ENCODE peak calls at places on chromosomes 12 and 14, in nine cellular contexts. F is IMR-90; H is CD4-positive, alpha-beta T cell; N is mammary epithelial cell; V is sigmoid colon; C is choroid plexus epithelial cell; B is hepatocyte; L is body of pancreas; K is BE2C. R is an unnamed sample.
A peak's percentile ranks its signal among the peaks of the same experiment; 100 is the strongest.

GRCh38 chr12:39314547-39314946 is 128.4 kb downstream of the KIF21A start:
- DNase-seq in B (no peak), H (no peak), N (no peak), C (no peak), L (no peak), K (no peak), F (no peak), V (no peak), R (no peak)

GRCh38 chr12:11812558-11813421 is 163.3 kb downstream of the ETV6 start:
- DNase-seq in C (peak; percentile 59), N (peak; percentile 36), L (no peak), K (peak; percentile 44), V (no peak), H (no peak), B (peak; percentile 35), F (peak; percentile 27), R (no peak)

GRCh38 chr12:54420766-54421144 is 1.7 kb upstream of the ITGA5 start:
- DNase-seq in F (no peak), K (no peak), N (no peak), B (no peak), V (peak; percentile 90), H (no peak), C (no peak), L (no peak), R (no peak)

GRCh38 chr12:103851127-103851526 is 10.1 kb upstream of the NT5DC3 start:
- DNase-seq in L (no peak), K (no peak), N (peak; percentile 67), V (no peak), F (peak; percentile 49), B (no peak), C (peak; percentile 60), H (no peak), R (no peak)

GRCh38 chr14:72708708-72709475 is 185.0 kb downstream of the DPF3 start:
- DNase-seq in K (no peak), B (peak; percentile 45), N (peak; percentile 9), L (peak; percentile 52), H (no peak), C (no peak), V (no peak), F (no peak), R (no peak)

GRCh38 chr12:47903151-47903611 is 1.6 kb downstream of the VDR start:
- DNase-seq in V (peak; percentile 63), K (no peak), L (peak; percentile 43), H (no peak), C (peak; percentile 70), B (peak; percentile 44), F (peak; percentile 76), N (peak; percentile 55), R (no peak)

GRCh38 chr14:100067971-100068959 is 3.0 kb downstream of the EVL start:
- DNase-seq in C (peak; percentile 57), V (no peak), L (peak; percentile 22), B (no peak), H (peak; percentile 82), F (peak; percentile 50), K (no peak), N (peak; percentile 79), R (no peak)

GRCh38 chr12:41635731-41636130 is 447.6 kb downstream of the PDZRN4 start:
- DNase-seq in N (no peak), B (no peak), V (no peak), C (no peak), H (no peak), K (no peak), L (no peak), F (no peak), R (no peak)

GRCh38 chr14:55146425-55146824 is 17.4 kb downstream of the LGALS3 start:
- DNase-seq in L (no peak), H (no peak), N (no peak), B (no peak), F (no peak), V (no peak), C (peak; percentile 19), K (no peak), R (no peak)

GRCh38 chr14:76810953-76811400 is 1.7 kb downstream of the ANGEL1 start:
- DNase-seq in K (peak; percentile 27), V (no peak), H (peak; percentile 8), L (peak; percentile 35), F (peak; percentile 34), N (peak; percentile 26), C (peak; percentile 54), B (peak; percentile 44), R (no peak)

GRCh38 chr12:121799175-121799841 is 4.5 kb upstream of the SETD1B start:
- DNase-seq in H (peak; percentile 51), C (peak; percentile 91), B (peak; percentile 85), V (peak; percentile 93), L (peak; percentile 70), N (peak; percentile 83), K (peak; percentile 79), F (peak; percentile 85), R (no peak)

GRCh38 chr14:56202256-56202655 is 84.0 kb downstream of the PELI2 start:
- DNase-seq in B (no peak), C (no peak), N (no peak), H (no peak), L (no peak), V (no peak), F (no peak), K (no peak), R (no peak)

GRCh38 chr14:20711275-20712069 is 22.9 kb downstream of the ANG start:
- DNase-seq in K (no peak), H (no peak), B (no peak), L (no peak), C (no peak), F (no peak), V (no peak), N (no peak), R (no peak)

GRCh38 chr14:34049769-34050168 is 98.9 kb upstream of the EGLN3 start:
- DNase-seq in L (no peak), B (no peak), F (no peak), H (no peak), N (no peak), V (no peak), K (no peak), C (no peak), R (no peak)

GRCh38 chr12:80269953-80270552 is 170.7 kb downstream of the OTOGL start:
- DNase-seq in H (no peak), V (no peak), C (peak; percentile 72), N (peak; percentile 16), K (no peak), B (peak; percentile 63), L (no peak), F (peak; percentile 60), R (no peak)

GRCh38 chr14:64478634-64479250 is 13.4 kb downstream of the AKAP5 start:
- DNase-seq in H (no peak), B (no peak), K (no peak), F (peak; percentile 37), N (peak; percentile 3), V (no peak), C (peak; percentile 55), L (no peak), R (no peak)

GRCh38 chr14:65849096-65849495 is 436.6 kb downstream of the FUT8 start:
- DNase-seq in H (no peak), N (no peak), L (no peak), F (no peak), V (no peak), B (no peak), C (no peak), K (no peak), R (no peak)

GRCh38 chr14:102930138-102930752 is 7.8 kb downstream of the AMN start:
- DNase-seq in F (no peak), B (peak; percentile 56), N (no peak), H (no peak), V (no peak), K (peak; percentile 58), L (no peak), C (no peak), R (no peak)

GRCh38 chr14:33545696-33546095 is 405.2 kb downstream of the EGLN3 start:
- DNase-seq in C (no peak), L (no peak), V (no peak), K (no peak), F (no peak), B (no peak), H (no peak), N (peak; percentile 90), R (no peak)

GRCh38 chr12:115983226-115983798 is 294.2 kb downstream of the MED13L start:
- DNase-seq in V (no peak), F (no peak), L (no peak), K (peak; percentile 53), B (no peak), C (no peak), N (no peak), H (no peak), R (no peak)
- TF ChIP-seq CTCF in V (no peak), F (peak; percentile 25), L (peak; percentile 17), K (peak; percentile 64), B (peak; percentile 22), C (peak; percentile 59), N (peak; percentile 26), H (no peak), R (no peak)

DNA sequence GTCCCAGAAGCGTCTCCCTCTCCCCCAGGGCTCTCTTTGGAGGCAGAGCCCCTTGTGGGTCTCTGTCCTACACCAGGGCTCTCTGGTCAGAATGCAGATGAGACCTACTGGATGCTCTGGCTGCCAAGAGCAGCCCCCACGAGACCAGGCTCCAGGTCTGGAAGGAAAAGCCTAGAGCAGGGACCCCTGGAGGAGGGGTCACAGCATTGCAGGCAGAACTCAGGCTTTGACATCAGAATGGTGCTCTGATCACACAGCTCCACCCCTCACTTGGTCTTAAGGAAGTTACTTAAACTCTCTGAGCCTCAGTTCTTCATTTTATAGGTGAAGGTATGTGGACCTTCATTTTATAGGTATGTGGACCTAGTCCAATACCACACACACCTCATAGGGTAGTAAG is 83.1 kb downstream of the ARL6IP4 start:
- DNase-seq in B (peak; percentile 43), F (peak; percentile 28), N (no peak), L (no peak), V (no peak), C (peak; percentile 62), H (no peak), K (peak; percentile 58), R (no peak)
- TF ChIP-seq CTCF in B (peak; percentile 25), F (peak; percentile 38), N (no peak), L (no peak), V (no peak), C (peak; percentile 62), H (no peak), K (peak; percentile 65), R (no peak)

GRCh38 chr12:117714203-117714602 is 254.6 kb downstream of the KSR2 start:
- DNase-seq in H (no peak), B (no peak), K (no peak), V (no peak), F (no peak), C (no peak), L (no peak), N (no peak), R (no peak)
- TF ChIP-seq CTCF in H (no peak), B (no peak), K (no peak), V (no peak), F (no peak), C (no peak), L (no peak), N (no peak), R (no peak)

DNA sequence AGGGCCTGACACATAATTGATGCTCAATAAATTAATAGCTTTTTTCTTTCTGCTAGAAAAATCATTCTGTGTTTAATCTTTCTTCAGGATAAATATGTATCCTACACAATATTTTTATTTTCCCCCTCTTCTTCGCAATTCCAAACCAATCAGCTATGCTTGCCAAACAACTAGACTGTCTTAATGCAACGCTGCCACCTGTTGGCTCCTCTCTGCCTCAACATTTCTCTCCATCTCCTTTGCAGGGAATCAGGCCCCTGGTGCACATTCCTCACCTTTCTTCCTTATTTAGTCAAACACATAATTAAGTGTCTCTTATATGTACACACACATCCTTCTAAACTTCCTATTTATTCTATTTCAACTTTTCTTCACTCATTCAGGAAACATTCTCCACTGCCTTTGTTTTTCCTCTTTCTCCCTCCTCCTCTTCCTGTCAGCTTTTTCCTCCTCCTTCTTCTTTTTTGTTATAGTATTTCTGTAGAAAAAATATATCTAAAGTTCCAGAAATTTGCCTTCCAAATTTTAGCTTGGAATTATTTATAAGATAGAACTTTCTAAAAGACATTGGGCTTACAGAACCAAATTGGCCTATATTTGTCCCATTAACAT is 406.0 kb downstream of the PRKD1 start:
- DNase-seq in L (no peak), H (no peak), V (no peak), K (peak; percentile 12), C (peak; percentile 29), B (peak; percentile 7), N (no peak), F (peak; percentile 6), R (no peak)
- TF ChIP-seq CTCF in L (no peak), H (no peak), V (no peak), K (peak; percentile 49), C (peak; percentile 60), B (no peak), N (no peak), F (peak; percentile 32), R (no peak)